ENCODE peak calls at places on chromosomes 5 and 9, in six cellular contexts. V is H9, H is IMR-90, W is neuronal stem cell, J is H1, X is mesenchymal stem cell. Q is an unnamed sample. For H3K4me1, the result is how much of the 10 kb centered on the place peaks cover.

GRCh38 chr5:93225748-93226147 is 355.3 kb downstream of the NR2F1-AS1 start:
- DNase-seq in V (no peak), H (no peak), W (no peak), J (no peak), X (no peak), Q (no peak)

GRCh38 chr5:172529896-172530295 is 75.6 kb upstream of the SH3PXD2B start:
- DNase-seq in V (peak), H (no peak), W (no peak), J (peak), X (no peak), Q (no peak)

GRCh38 chr9:131395027-131395744 is 1.3 kb downstream of the PRRC2B start:
- DNase-seq in V (peak), H (no peak), W (no peak), J (peak), X (peak), Q (no peak)

GRCh38 chr5:112203229-112203628 is 215.8 kb downstream of the EPB41L4A start:
- DNase-seq in V (no peak), H (no peak), W (no peak), J (no peak), X (no peak), Q (no peak)

GRCh38 chr5:137410234-137411010 is 88.7 kb downstream of the SPOCK1 start:
- DNase-seq in V (no peak), H (no peak), W (no peak), J (no peak), X (no peak), Q (no peak)

GRCh38 chr5:146620031-146620662 is 104.2 kb upstream of the GPR151 start:
- DNase-seq in V (no peak), H (no peak), W (no peak), J (no peak), X (no peak), Q (no peak)

GRCh38 chr5:2176581-2176980 is 293.9 kb upstream of the IRX4 start:
- DNase-seq in V (no peak), H (no peak), W (no peak), J (no peak), X (no peak), Q (peak)

GRCh38 chr5:18281947-18282557 is 647.8 kb downstream of the TAF11L14 start:
- DNase-seq in V (no peak), H (peak), W (peak), J (no peak), X (peak), Q (peak)

GRCh38 chr9:73143606-73144328 is 7.9 kb upstream of the ANXA1 start:
- DNase-seq in V (no peak), H (peak), W (no peak), J (no peak), X (peak), Q (peak)

GRCh38 chr5:75018805-75019587 is 33.4 kb downstream of the GCNT4 start:
- DNase-seq in V (no peak), H (no peak), W (no peak), J (no peak), X (no peak), Q (no peak)

GRCh38 chr9:93666279-93666784 is 89.9 kb downstream of the PHF2 start:
- DNase-seq in V (no peak), H (no peak), W (no peak), J (no peak), X (no peak), Q (no peak)

DNA sequence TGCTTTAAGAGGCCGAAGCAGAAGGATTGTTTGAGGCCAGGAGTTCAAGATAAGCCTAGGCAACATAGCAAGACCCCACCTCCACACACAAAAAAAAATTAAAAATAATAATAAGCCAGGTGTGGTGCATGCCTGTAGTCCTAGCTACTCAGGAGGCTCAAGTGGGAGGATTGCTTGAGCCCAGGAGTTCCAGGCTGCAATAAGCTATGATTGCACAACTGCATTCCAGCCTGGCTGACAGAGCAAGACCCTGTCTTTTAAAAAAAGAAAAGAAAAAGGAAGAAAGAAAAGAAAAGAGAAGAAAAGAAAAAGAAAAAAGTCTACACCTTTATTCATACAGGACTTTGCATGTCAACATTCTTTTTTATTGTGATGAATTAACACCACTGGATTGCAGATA is 2125.8 kb downstream of the MAT2B start:
- DNase-seq in V (no peak), H (no peak), W (no peak), J (no peak), X (peak), Q (no peak)
- H3K14ac ChIP-seq in V (no peak), H (no peak), W (no peak), J (no peak), X (no peak), Q (no peak)

GRCh38 chr5:138873886-138874200 is 1.3 kb downstream of the LRRTM2 start:
- DNase-seq in V (no peak), H (no peak), W (no peak), J (no peak), X (no peak), Q (no peak)
- H3K4me1 ChIP-seq in V (under half), H (under half), W (under half), J (under half), X (under half), Q (under half)

DNA sequence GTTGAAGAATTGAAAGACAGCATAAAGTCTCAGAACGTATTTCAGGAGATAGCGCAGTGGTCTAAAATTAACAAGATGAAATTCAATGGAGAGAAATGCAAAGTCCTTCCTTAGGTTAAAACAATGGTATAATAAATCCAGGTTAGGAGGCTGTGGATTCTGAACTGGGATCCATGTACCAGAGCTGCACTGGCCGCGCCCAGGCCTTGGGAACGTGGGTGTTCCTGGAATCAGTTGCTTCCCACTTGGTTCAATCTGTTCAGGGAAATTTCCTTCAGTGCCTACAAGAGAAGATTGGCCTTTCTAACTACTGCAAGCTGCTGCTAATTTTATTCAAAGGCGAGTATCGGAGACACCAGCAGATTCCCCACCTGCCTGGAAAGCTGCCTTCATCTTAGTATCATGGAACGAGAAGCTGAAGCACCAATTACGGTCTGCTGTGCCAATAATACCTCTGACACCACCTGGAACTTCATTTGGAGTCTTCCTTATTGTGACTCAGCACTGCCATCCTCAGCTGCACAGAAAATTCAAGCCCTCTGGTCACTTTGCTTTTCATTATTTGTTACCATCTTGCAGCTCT is 14.3 kb upstream of the CTNND2 start:
- DNase-seq in V (no peak), H (no peak), W (no peak), J (no peak), X (no peak), Q (no peak)
- H3K14ac ChIP-seq in V (no peak), H (no peak), W (no peak), J (no peak), X (no peak), Q (no peak)

GRCh38 chr9:135888126-135888765 is 19.1 kb downstream of the CAMSAP1 start:
- DNase-seq in V (no peak), H (no peak), W (no peak), J (no peak), X (no peak), Q (no peak)
- H3K4me1 ChIP-seq in V (under half), H (under half), W (under half), J (half or more), X (half or more), Q (under half)

GRCh38 chr5:96775689-96776088 is 32.1 kb downstream of the ERAP1 start:
- DNase-seq in V (no peak), H (no peak), W (no peak), J (no peak), X (no peak), Q (no peak)

GRCh38 chr5:96775050-96775449 is 32.7 kb downstream of the ERAP1 start:
- DNase-seq in V (no peak), H (no peak), W (no peak), J (no peak), X (no peak), Q (no peak)

GRCh38 chr5:96772542-96772941 is 35.2 kb downstream of the ERAP1 start:
- DNase-seq in V (no peak), H (no peak), W (no peak), J (no peak), X (no peak), Q (no peak)

GRCh38 chr5:96768708-96769251 is 39.0 kb downstream of the ERAP1 start:
- DNase-seq in V (no peak), H (no peak), W (no peak), J (no peak), X (no peak), Q (no peak)

DNA sequence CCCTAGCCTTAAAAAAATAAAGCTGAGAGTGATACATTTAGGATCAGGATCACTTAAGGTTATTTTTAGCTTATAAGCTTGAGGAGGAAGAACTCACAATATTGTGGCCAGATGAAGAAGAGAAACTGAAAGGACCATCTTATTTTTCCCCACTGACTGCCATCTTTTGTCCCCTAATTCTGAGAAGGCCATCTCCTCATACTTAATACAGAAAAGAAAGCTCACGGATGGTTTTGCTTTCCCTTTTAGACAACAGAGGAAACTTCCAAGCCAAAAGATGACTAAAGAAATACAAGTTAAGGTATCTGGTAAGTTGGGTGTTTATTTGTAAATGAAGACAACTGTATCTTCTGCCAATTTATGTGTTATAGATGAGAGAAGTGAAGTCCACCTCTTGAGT is 36.4 kb downstream of the ERAP1 start:
- DNase-seq in V (no peak), H (no peak), W (no peak), J (no peak), X (no peak), Q (no peak)
- H3K14ac ChIP-seq in V (no peak), H (no peak), W (no peak), J (no peak), X (no peak), Q (no peak)

DNA sequence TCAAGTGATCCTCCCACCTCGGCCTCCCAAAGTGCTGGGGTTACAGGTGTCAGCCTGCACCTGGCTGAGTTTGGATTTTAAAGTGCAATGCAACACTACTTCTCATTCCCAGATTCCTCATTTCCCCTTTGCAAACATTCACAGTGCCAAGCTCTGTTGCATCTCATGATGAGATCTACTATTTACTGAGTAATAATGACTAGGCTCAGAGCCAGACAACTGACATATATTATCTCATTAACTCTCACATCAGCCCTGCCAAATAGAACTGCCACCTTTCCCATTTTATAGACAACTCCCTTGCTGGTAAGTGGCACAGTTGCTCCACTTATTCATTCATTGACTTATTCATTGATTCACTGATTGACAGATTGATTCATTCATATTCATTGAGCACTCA is 7.0 kb downstream of the PDE6A start:
- DNase-seq in V (no peak), H (no peak), W (no peak), J (no peak), X (no peak), Q (no peak)
- H3K4me1 ChIP-seq in V (under half), H (under half), W (under half), J (under half), X (under half), Q (under half)

GRCh38 chr5:78224358-78224757 is 70.1 kb downstream of the AP3B1 start:
- DNase-seq in V (no peak), H (no peak), W (no peak), J (no peak), X (no peak), Q (no peak)

GRCh38 chr5:78221467-78221866 is 73.0 kb downstream of the AP3B1 start:
- DNase-seq in V (no peak), H (no peak), W (no peak), J (no peak), X (no peak), Q (no peak)

DNA sequence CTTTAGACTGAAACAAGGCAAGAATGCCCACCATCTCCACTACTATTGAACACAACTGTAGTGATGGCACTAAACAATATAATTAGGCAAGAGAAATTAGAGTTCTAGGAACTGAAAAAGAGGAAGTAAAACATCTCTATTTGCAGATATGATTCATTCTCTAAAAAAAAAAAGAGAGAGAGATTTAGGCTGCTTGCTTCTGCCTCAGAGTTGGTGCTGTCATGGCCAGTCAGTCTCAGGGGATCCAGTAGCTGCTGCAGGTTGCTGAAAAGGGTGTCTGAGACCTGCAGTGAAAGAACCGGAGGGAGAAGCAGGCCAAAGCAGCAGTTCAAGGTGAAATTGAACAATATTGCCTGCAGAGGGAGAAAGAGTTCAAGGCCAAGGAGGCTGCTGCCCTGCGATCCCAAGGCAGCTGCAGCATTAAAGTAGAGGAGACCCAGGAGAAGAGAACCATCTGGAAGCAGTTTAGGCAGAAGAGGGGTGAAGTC is 72.5 kb downstream of the AP3B1 start:
- DNase-seq in V (peak), H (peak), W (no peak), J (no peak), X (no peak), Q (peak)
- H3K14ac ChIP-seq in V (no peak), H (no peak), W (no peak), J (no peak), X (no peak), Q (no peak)

Q was measured in trophoblast cell.